ENCODE peak calls at places on chromosomes 16 and 17, in nine cellular contexts. P is psoas muscle, W is cardiac muscle cell, Q is body of pancreas, I is OCI-LY7, G is breast epithelium, R is prostate gland, L is fibroblast of lung, B is aorta. D is an unnamed sample. For H3K9me3, the result is how much of the 10 kb centered on the place peaks cover.

GRCh38 chr16:57000271-57001025 is 11.1 kb downstream of the NLRC5 start:
- DNase-seq in P (peak), W (peak), Q (peak), I (no peak), G (no peak), R (no peak), L (peak), B (peak), D (no peak)

GRCh38 chr17:74760404-74761105 is 12.1 kb downstream of the NHERF1 start:
- DNase-seq in P (no peak), W (no peak), Q (peak), I (no peak), G (no peak), R (peak), L (no peak), B (peak), D (peak)

GRCh38 chr17:50354776-50355175 is 8.8 kb downstream of the XYLT2 start:
- DNase-seq in P (no peak), W (no peak), Q (no peak), I (no peak), G (no peak), R (no peak), L (no peak), B (no peak), D (no peak)

GRCh38 chr17:72063262-72063661 is 57.6 kb upstream of the SOX9 start:
- DNase-seq in P (no peak), W (no peak), Q (peak), I (no peak), G (no peak), R (no peak), L (no peak), B (no peak), D (no peak)

GRCh38 chr17:54967621-54968258 is 714 bp downstream of the COX11 start:
- DNase-seq in P (no peak), W (peak), Q (peak), I (peak), G (no peak), R (no peak), L (peak), B (no peak), D (peak)

GRCh38 chr16:17396762-17397498 is 73.8 kb downstream of the XYLT1 start:
- DNase-seq in P (no peak), W (peak), Q (peak), I (no peak), G (no peak), R (peak), L (peak), B (no peak), D (no peak)

GRCh38 chr17:72632026-72632684 is 460.3 kb downstream of the SLC39A11 start:
- DNase-seq in P (no peak), W (no peak), Q (peak), I (no peak), G (no peak), R (no peak), L (no peak), B (no peak), D (no peak)

GRCh38 chr17:78716814-78717393 is 65.2 kb downstream of the CYTH1 start:
- DNase-seq in P (peak), W (peak), Q (peak), I (peak), G (peak), R (peak), L (peak), B (peak), D (no peak)

GRCh38 chr17:9185688-9186289 is 164.5 kb downstream of the NTN1 start:
- DNase-seq in P (no peak), W (no peak), Q (no peak), I (no peak), G (no peak), R (no peak), L (no peak), B (no peak), D (no peak)

GRCh38 chr17:38663125-38663751 is 11.5 kb downstream of the EPOP start:
- DNase-seq in P (no peak), W (peak), Q (peak), I (peak), G (no peak), R (no peak), L (peak), B (peak), D (peak)

GRCh38 chr16:67942200-67942509 is 1.8 kb downstream of the LCAT start:
- DNase-seq in P (no peak), W (peak), Q (peak), I (peak), G (no peak), R (no peak), L (no peak), B (no peak), D (peak)

GRCh38 chr16:15961557-15962205 is 12.3 kb downstream of the ABCC1 start:
- DNase-seq in P (no peak), W (no peak), Q (no peak), I (no peak), G (no peak), R (no peak), L (no peak), B (no peak), D (no peak)

GRCh38 chr17:31390748-31391495 is 553 bp upstream of the RAB11FIP4 start:
- DNase-seq in P (no peak), W (peak), Q (no peak), I (no peak), G (no peak), R (no peak), L (no peak), B (no peak), D (no peak)

GRCh38 chr17:73293480-73293911 is 18.3 kb downstream of the CDC42EP4 start:
- DNase-seq in P (peak), W (peak), Q (peak), I (no peak), G (peak), R (peak), L (peak), B (peak), D (no peak)

GRCh38 chr17:49252148-49252682 is 21.6 kb upstream of the PHOSPHO1 start:
- DNase-seq in P (no peak), W (peak), Q (no peak), I (no peak), G (no peak), R (no peak), L (peak), B (no peak), D (no peak)

GRCh38 chr17:68759002-68759342 is 157.8 kb upstream of the FAM20A start:
- DNase-seq in P (no peak), W (no peak), Q (no peak), I (no peak), G (no peak), R (no peak), L (no peak), B (no peak), D (no peak)

GRCh38 chr16:363110-364090 is 6.9 kb downstream of the MRPL28 start:
- DNase-seq in P (peak), W (no peak), Q (no peak), I (no peak), G (no peak), R (no peak), L (no peak), B (no peak), D (no peak)

GRCh38 chr16:89410794-89411309 is 79.5 kb downstream of the ANKRD11 start:
- DNase-seq in P (peak), W (peak), Q (peak), I (no peak), G (peak), R (peak), L (peak), B (peak), D (no peak)

GRCh38 chr17:28846231-28846630 is 3.6 kb upstream of the FAM222B start:
- DNase-seq in P (no peak), W (no peak), Q (no peak), I (no peak), G (no peak), R (no peak), L (no peak), B (no peak), D (no peak)

GRCh38 chr17:75242461-75243042 is 18.9 kb downstream of the GGA3 start:
- DNase-seq in P (no peak), W (no peak), Q (no peak), I (peak), G (no peak), R (no peak), L (no peak), B (no peak), D (no peak)

GRCh38 chr17:46089389-46089965 is 90.4 kb downstream of the STH start:
- DNase-seq in P (no peak), W (no peak), Q (no peak), I (no peak), G (no peak), R (no peak), L (no peak), B (no peak), D (no peak)

GRCh38 chr17:13003927-13004326 is 13.9 kb downstream of the ELAC2 start:
- DNase-seq in P (no peak), W (no peak), Q (no peak), I (no peak), G (no peak), R (no peak), L (no peak), B (no peak), D (no peak)

GRCh38 chr17:48901241-48901640 is 7.0 kb upstream of the UBE2Z start:
- DNase-seq in P (no peak), W (no peak), Q (no peak), I (no peak), G (no peak), R (no peak), L (no peak), B (no peak), D (no peak)

GRCh38 chr17:16007439-16007838 is 7.8 kb downstream of the TTC19 start:
- DNase-seq in P (no peak), W (no peak), Q (no peak), I (no peak), G (no peak), R (no peak), L (no peak), B (no peak), D (no peak)

GRCh38 chr16:4604401-4604800 is 10.3 kb downstream of the UBALD1 start:
- DNase-seq in P (no peak), W (no peak), Q (no peak), I (no peak), G (no peak), R (no peak), L (no peak), B (no peak), D (no peak)

GRCh38 chr16:75593825-75594820 is 27.9 kb downstream of the GABARAPL2 start:
- DNase-seq in P (no peak), W (peak), Q (no peak), I (peak), G (no peak), R (no peak), L (peak), B (no peak), D (no peak)

GRCh38 chr17:81541123-81541522 is 11.0 kb downstream of the FAAP100 start:
- DNase-seq in P (no peak), W (no peak), Q (peak), I (no peak), G (no peak), R (no peak), L (no peak), B (no peak), D (no peak)

GRCh38 chr17:38885728-38886642 is 16.1 kb downstream of the LASP1 start:
- DNase-seq in P (no peak), W (peak), Q (peak), I (no peak), G (no peak), R (no peak), L (peak), B (no peak), D (peak)

GRCh38 chr17:34382586-34383224 is 19.7 kb upstream of the CCL1 start:
- DNase-seq in P (no peak), W (no peak), Q (no peak), I (peak), G (no peak), R (no peak), L (no peak), B (no peak), D (no peak)

GRCh38 chr17:38485146-38485468 is 56.8 kb downstream of the ARHGAP23 start:
- DNase-seq in P (no peak), W (no peak), Q (no peak), I (no peak), G (no peak), R (no peak), L (no peak), B (no peak), D (no peak)

GRCh38 chr16:17266606-17267313 is 204.0 kb downstream of the XYLT1 start:
- DNase-seq in P (peak), W (no peak), Q (peak), I (no peak), G (no peak), R (no peak), L (no peak), B (no peak), D (no peak)

GRCh38 chr16:60792437-60792836 is 1243.8 kb downstream of the CDH8 start:
- DNase-seq in P (no peak), W (no peak), Q (no peak), I (no peak), G (no peak), R (no peak), L (no peak), B (no peak), D (no peak)

GRCh38 chr16:68360547-68360946 is 49.7 kb downstream of the PRMT7 start:
- DNase-seq in P (no peak), W (no peak), Q (no peak), I (no peak), G (no peak), R (no peak), L (no peak), B (no peak), D (no peak)

GRCh38 chr17:64411999-64412771 is 21.5 kb upstream of the PECAM1 start:
- DNase-seq in P (peak), W (peak), Q (peak), I (peak), G (no peak), R (no peak), L (peak), B (peak), D (peak)

GRCh38 chr17:57550671-57551315 is 194.3 kb downstream of the CCDC182 start:
- DNase-seq in P (no peak), W (no peak), Q (no peak), I (peak), G (no peak), R (no peak), L (no peak), B (no peak), D (peak)

GRCh38 chr16:66539628-66540469 is 10.1 kb downstream of the TK2 start:
- DNase-seq in P (no peak), W (no peak), Q (no peak), I (peak), G (no peak), R (no peak), L (no peak), B (no peak), D (no peak)

GRCh38 chr16:12815361-12815760 is 11.7 kb upstream of the CPPED1 start:
- DNase-seq in P (no peak), W (no peak), Q (no peak), I (no peak), G (no peak), R (no peak), L (no peak), B (no peak), D (no peak)

GRCh38 chr16:78654929-78655328 is 555.5 kb downstream of the WWOX start:
- DNase-seq in P (no peak), W (no peak), Q (peak), I (no peak), G (no peak), R (no peak), L (no peak), B (no peak), D (no peak)

GRCh38 chr17:7313028-7313889 is 1.9 kb downstream of the GPS2 start:
- DNase-seq in P (no peak), W (no peak), Q (no peak), I (peak), G (no peak), R (no peak), L (no peak), B (no peak), D (no peak)

GRCh38 chr16:9096416-9096952 is 5.0 kb downstream of the HAPSTR1 start:
- DNase-seq in P (no peak), W (no peak), Q (no peak), I (no peak), G (no peak), R (peak), L (no peak), B (no peak), D (no peak)
- H3K4me3 ChIP-seq in P (peak), W (no peak), Q (no peak), I (no peak), G (no peak), R (no peak), L (no peak), B (no peak), D (no peak)

DNA sequence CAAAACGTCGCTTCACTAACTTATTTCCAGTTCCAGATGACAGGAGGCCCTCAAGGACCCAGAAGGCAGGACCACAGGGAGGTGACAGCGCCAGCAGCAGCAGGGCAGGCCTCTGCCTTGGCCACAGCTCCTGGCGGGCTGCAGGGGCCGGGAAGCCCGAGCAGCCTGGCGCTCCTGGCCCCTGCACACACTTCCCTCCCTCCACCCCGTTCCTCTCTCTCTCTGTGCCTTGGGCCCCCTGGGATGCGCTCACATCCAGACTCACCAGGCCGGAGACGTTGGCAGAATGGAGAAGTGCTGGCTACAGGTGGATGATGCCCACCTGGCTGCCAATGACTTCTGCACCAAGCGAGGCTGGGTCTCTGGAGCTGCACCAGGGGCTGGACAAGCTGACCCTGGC is 12.7 kb downstream of the ZNF594 start:
- DNase-seq in P (no peak), W (no peak), Q (no peak), I (no peak), G (no peak), R (no peak), L (no peak), B (no peak), D (no peak)
- H3K9me3 ChIP-seq in P (half or more), W (under half), Q (half or more), I (under half), G (half or more), R (under half), L (under half), B (under half), D (under half)

GRCh38 chr17:79749156-79749815 is 18.5 kb downstream of the ENPP7 start:
- DNase-seq in P (no peak), W (peak), Q (no peak), I (no peak), G (no peak), R (no peak), L (peak), B (no peak), D (peak)
- H3K4me3 ChIP-seq in P (no peak), W (no peak), Q (no peak), I (no peak), G (no peak), R (no peak), L (no peak), B (no peak), D (no peak)

GRCh38 chr16:76756951-76757350 is 434.0 kb upstream of the MON1B start:
- DNase-seq in P (no peak), W (no peak), Q (no peak), I (no peak), G (no peak), R (no peak), L (no peak), B (no peak), D (no peak)
- H3K9me3 ChIP-seq in P (under half), W (under half), Q (under half), I (under half), G (under half), R (under half), L (under half), B (under half), D (under half)

GRCh38 chr16:10579575-10579964 is 828 bp downstream of the EMP2 start:
- DNase-seq in P (no peak), W (no peak), Q (no peak), I (no peak), G (no peak), R (no peak), L (no peak), B (no peak), D (no peak)
- H3K4me3 ChIP-seq in P (peak), W (peak), Q (peak), I (no peak), G (peak), R (peak), L (peak), B (peak), D (peak)

DNA sequence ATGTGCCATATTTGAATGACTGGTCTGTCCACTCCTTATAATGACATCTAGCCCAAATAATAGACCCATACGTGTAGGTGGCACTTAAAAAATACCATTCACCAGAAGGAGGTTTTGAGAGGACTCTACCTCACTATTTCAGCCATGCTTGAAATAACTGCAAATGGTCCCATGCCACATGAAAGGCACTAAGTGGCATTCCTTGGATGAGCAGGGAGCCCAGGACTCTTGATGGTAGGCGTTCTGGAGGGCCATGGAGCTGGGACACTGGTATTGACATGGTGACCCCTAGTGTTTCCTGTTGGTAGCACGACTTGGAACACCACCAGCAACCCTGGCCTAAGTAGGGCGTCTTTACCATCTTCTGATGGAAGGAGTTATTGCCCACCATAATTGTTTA is 148.7 kb upstream of the ZFHX3 start:
- DNase-seq in P (peak), W (peak), Q (peak), I (peak), G (peak), R (peak), L (peak), B (peak), D (peak)
- H3K9me3 ChIP-seq in P (under half), W (under half), Q (under half), I (under half), G (under half), R (under half), L (under half), B (under half), D (under half)

DNA sequence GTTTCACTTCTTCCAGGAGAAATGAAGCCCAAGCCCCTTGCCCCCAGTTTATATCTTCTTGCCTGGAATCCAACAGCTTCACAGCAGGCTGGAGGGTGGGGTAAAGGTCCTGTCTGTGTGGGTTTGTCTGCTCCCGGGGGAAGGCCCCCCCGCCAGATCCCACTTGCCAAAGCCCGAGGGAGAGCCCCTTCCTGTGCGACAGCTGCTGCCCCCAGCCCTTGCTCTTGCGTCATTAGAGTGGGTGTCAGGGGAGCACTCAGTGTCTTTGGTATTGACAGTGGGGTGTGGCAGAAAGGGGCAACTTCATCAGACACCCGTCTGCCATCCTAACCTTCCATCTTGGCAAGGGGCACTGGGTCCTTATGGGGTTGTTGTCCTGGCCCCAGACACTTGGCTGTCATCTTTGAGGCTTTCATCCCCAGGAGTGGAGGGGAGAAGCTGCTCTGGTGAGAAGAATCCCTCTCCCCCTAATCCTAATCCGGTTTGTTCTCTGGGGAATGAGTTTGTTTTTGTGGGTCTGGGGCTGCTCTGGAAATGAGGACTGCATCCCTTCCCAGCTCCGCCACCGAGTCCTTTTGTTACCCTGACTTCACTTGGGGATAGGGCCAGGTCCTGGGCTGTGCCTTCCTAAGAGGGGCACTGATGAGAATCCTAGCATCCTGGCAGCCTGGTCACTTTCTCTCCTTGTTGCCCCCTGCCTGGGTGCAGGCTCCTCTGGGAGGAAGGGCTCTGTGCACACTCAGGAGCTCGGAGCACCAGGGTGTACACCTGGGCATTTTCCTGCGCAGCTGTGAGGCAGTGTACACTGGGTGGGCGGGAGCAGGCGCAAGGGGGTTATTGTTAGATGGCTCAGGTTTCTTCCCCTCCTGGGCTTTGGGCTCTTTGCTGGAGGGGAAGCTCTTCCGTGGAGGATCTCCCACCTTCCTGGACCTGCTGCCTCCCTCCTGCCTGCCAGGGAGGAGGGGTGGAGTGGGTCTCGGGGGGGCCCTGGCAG is 21.1 kb downstream of the GJD3 start:
- DNase-seq in P (no peak), W (no peak), Q (no peak), I (no peak), G (no peak), R (no peak), L (no peak), B (no peak), D (no peak)
- H3K4me3 ChIP-seq in P (peak), W (peak), Q (no peak), I (no peak), G (peak), R (peak), L (peak), B (peak), D (no peak)

DNA sequence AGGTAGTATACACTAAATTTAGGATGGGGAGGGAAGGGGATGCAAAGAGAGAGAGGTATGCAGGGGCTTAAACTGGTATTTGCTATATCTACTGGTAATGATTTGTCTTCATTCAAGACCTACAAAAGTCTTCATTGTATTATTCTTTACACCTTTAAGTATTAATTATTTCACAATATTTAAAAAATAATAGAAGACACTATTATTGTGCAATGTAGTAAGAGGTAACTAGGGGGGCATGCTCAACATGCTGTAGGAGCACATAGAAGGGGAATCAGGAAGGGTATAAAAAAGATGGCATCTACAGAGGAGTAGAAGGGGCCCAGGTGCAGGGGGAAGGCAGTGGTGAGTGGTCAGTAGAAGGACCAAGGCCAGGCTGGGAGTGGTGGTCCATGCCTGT is 14.9 kb upstream of the CCR7 start:
- DNase-seq in P (no peak), W (no peak), Q (no peak), I (no peak), G (no peak), R (no peak), L (no peak), B (peak), D (no peak)
- H3K9me3 ChIP-seq in P (under half), W (under half), Q (under half), I (under half), G (under half), R (under half), L (under half), B (under half), D (under half)